ENCODE peak calls at places on chromosomes 6 and 20, in ten cellular contexts. One of them, this sample, is unnamed.

GRCh38 chr20:25859649-25860530 is 163.2 kb upstream of the ZNF337 start:
- DNase-seq in AG10803: peak
- DNase-seq in PC-3: peak
- DNase-seq in endothelial cell: peak
- DNase-seq in WERI-Rb-1: peak
- DNase-seq in lung: peak
- DNase-seq in astrocyte of the spinal cord: peak
- DNase-seq in mucosa of descending colon: no peak
- DNase-seq in Peyer's patch: no peak
- DNase-seq in ovary: peak
- DNase-seq in this sample: peak

GRCh38 chr6:116419069-116419468 is 42.1 kb upstream of the CALHM6 start:
- DNase-seq in AG10803: no peak
- DNase-seq in PC-3: peak
- DNase-seq in endothelial cell: no peak
- DNase-seq in WERI-Rb-1: no peak
- DNase-seq in lung: no peak
- DNase-seq in astrocyte of the spinal cord: no peak
- DNase-seq in mucosa of descending colon: no peak
- DNase-seq in Peyer's patch: no peak
- DNase-seq in ovary: no peak
- DNase-seq in this sample: no peak

GRCh38 chr6:137432054-137432545 is 62.1 kb downstream of the OLIG3 start:
- DNase-seq in AG10803: no peak
- DNase-seq in PC-3: no peak
- DNase-seq in endothelial cell: no peak
- DNase-seq in WERI-Rb-1: no peak
- DNase-seq in lung: no peak
- DNase-seq in astrocyte of the spinal cord: no peak
- DNase-seq in mucosa of descending colon: no peak
- DNase-seq in Peyer's patch: peak
- DNase-seq in ovary: no peak
- DNase-seq in this sample: no peak

GRCh38 chr6:101398716-101399626 is 5.5 kb downstream of the GRIK2 start:
- DNase-seq in AG10803: no peak
- DNase-seq in PC-3: no peak
- DNase-seq in endothelial cell: peak
- DNase-seq in WERI-Rb-1: no peak
- DNase-seq in lung: no peak
- DNase-seq in astrocyte of the spinal cord: no peak
- DNase-seq in mucosa of descending colon: no peak
- DNase-seq in Peyer's patch: no peak
- DNase-seq in ovary: no peak
- DNase-seq in this sample: no peak

GRCh38 chr20:16290358-16290757 is 282.9 kb downstream of the KIF16B start:
- DNase-seq in AG10803: no peak
- DNase-seq in PC-3: no peak
- DNase-seq in endothelial cell: no peak
- DNase-seq in WERI-Rb-1: no peak
- DNase-seq in lung: no peak
- DNase-seq in astrocyte of the spinal cord: no peak
- DNase-seq in mucosa of descending colon: no peak
- DNase-seq in Peyer's patch: no peak
- DNase-seq in ovary: no peak
- DNase-seq in this sample: no peak

GRCh38 chr6:142833054-142833453 is 111.9 kb downstream of the HIVEP2 start:
- DNase-seq in AG10803: peak
- DNase-seq in PC-3: peak
- DNase-seq in endothelial cell: no peak
- DNase-seq in WERI-Rb-1: no peak
- DNase-seq in lung: no peak
- DNase-seq in astrocyte of the spinal cord: peak
- DNase-seq in mucosa of descending colon: no peak
- DNase-seq in Peyer's patch: no peak
- DNase-seq in ovary: no peak
- DNase-seq in this sample: no peak

GRCh38 chr20:57999465-58000111 is 228.9 kb downstream of the ANKRD60 start:
- DNase-seq in AG10803: no peak
- DNase-seq in PC-3: no peak
- DNase-seq in endothelial cell: peak
- DNase-seq in WERI-Rb-1: no peak
- DNase-seq in lung: no peak
- DNase-seq in astrocyte of the spinal cord: no peak
- DNase-seq in mucosa of descending colon: peak
- DNase-seq in Peyer's patch: no peak
- DNase-seq in ovary: no peak
- DNase-seq in this sample: peak

GRCh38 chr6:149905911-149906371 is 8.0 kb upstream of the RAET1E start:
- DNase-seq in AG10803: no peak
- DNase-seq in PC-3: no peak
- DNase-seq in endothelial cell: no peak
- DNase-seq in WERI-Rb-1: no peak
- DNase-seq in lung: no peak
- DNase-seq in astrocyte of the spinal cord: no peak
- DNase-seq in mucosa of descending colon: no peak
- DNase-seq in Peyer's patch: no peak
- DNase-seq in ovary: no peak
- DNase-seq in this sample: no peak

GRCh38 chr6:34709386-34709785 is 12.8 kb upstream of the ILRUN start:
- DNase-seq in AG10803: peak
- DNase-seq in PC-3: no peak
- DNase-seq in endothelial cell: no peak
- DNase-seq in WERI-Rb-1: peak
- DNase-seq in lung: peak
- DNase-seq in astrocyte of the spinal cord: peak
- DNase-seq in mucosa of descending colon: no peak
- DNase-seq in Peyer's patch: no peak
- DNase-seq in ovary: peak
- DNase-seq in this sample: no peak

GRCh38 chr20:11350126-11351005 is 567.3 kb upstream of the BTBD3 start:
- DNase-seq in AG10803: peak
- DNase-seq in PC-3: no peak
- DNase-seq in endothelial cell: no peak
- DNase-seq in WERI-Rb-1: no peak
- DNase-seq in lung: peak
- DNase-seq in astrocyte of the spinal cord: peak
- DNase-seq in mucosa of descending colon: no peak
- DNase-seq in Peyer's patch: no peak
- DNase-seq in ovary: no peak
- DNase-seq in this sample: no peak

GRCh38 chr6:116159782-116160524 is 34.0 kb upstream of the COL10A1 start:
- DNase-seq in AG10803: peak
- DNase-seq in PC-3: no peak
- DNase-seq in endothelial cell: no peak
- DNase-seq in WERI-Rb-1: no peak
- DNase-seq in lung: no peak
- DNase-seq in astrocyte of the spinal cord: peak
- DNase-seq in mucosa of descending colon: no peak
- DNase-seq in Peyer's patch: no peak
- DNase-seq in ovary: no peak
- DNase-seq in this sample: no peak

GRCh38 chr6:89950446-89950845 is 56.2 kb downstream of the GJA10 start:
- DNase-seq in AG10803: no peak
- DNase-seq in PC-3: no peak
- DNase-seq in endothelial cell: no peak
- DNase-seq in WERI-Rb-1: no peak
- DNase-seq in lung: no peak
- DNase-seq in astrocyte of the spinal cord: no peak
- DNase-seq in mucosa of descending colon: no peak
- DNase-seq in Peyer's patch: no peak
- DNase-seq in ovary: no peak
- DNase-seq in this sample: no peak

GRCh38 chr6:89950879-89951391 is 56.7 kb downstream of the GJA10 start:
- DNase-seq in AG10803: no peak
- DNase-seq in PC-3: peak
- DNase-seq in endothelial cell: no peak
- DNase-seq in WERI-Rb-1: no peak
- DNase-seq in lung: no peak
- DNase-seq in astrocyte of the spinal cord: no peak
- DNase-seq in mucosa of descending colon: no peak
- DNase-seq in Peyer's patch: no peak
- DNase-seq in ovary: peak
- DNase-seq in this sample: peak

GRCh38 chr6:89952361-89952680 is 58.1 kb downstream of the GJA10 start:
- DNase-seq in AG10803: no peak
- DNase-seq in PC-3: no peak
- DNase-seq in endothelial cell: no peak
- DNase-seq in WERI-Rb-1: no peak
- DNase-seq in lung: no peak
- DNase-seq in astrocyte of the spinal cord: no peak
- DNase-seq in mucosa of descending colon: no peak
- DNase-seq in Peyer's patch: no peak
- DNase-seq in ovary: no peak
- DNase-seq in this sample: no peak

GRCh38 chr6:89952696-89953095 is 58.4 kb downstream of the GJA10 start:
- DNase-seq in AG10803: peak
- DNase-seq in PC-3: peak
- DNase-seq in endothelial cell: no peak
- DNase-seq in WERI-Rb-1: no peak
- DNase-seq in lung: no peak
- DNase-seq in astrocyte of the spinal cord: peak
- DNase-seq in mucosa of descending colon: no peak
- DNase-seq in Peyer's patch: peak
- DNase-seq in ovary: no peak
- DNase-seq in this sample: peak

DNA sequence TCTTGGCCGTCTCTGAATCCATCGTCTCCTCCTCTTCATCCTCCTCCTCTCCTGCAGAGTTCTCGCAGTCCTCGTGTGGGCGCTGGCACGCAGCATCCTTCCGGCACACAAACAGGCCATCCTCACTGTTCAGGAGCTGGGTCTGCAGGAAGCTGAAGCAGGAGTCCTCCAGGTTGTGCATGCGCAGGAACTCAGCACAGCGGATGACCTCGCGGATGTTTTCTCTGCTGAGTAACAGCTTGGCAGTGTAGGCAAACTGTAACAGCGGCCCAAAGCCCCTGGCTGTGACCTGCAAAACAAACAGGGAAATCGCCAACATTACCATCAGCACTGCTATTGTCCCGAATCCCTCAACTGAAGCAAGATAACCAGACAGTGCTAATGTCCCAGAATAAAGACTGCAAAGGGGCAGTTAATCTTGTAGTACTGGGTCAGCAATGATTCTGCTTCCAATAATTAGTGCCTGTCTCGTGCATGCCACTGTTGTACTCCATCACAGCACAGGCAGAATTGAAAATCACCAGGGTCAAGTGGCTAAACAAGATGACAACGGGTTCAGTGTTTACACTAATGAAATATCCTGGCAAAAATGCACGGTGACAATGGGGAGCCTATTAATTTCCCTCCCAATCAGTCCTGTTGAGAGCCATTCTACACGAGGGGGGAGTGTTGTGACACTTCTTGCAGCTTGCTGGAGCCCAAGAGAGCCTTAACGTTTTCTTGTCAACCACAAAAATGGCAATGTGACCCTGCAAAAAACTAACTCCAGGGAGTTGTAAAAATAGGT is 57.5 kb downstream of the GJA10 start:
- DNase-seq in AG10803: no peak
- DNase-seq in PC-3: peak
- DNase-seq in endothelial cell: no peak
- DNase-seq in WERI-Rb-1: no peak
- DNase-seq in lung: no peak
- DNase-seq in astrocyte of the spinal cord: peak
- DNase-seq in mucosa of descending colon: no peak
- DNase-seq in Peyer's patch: no peak
- DNase-seq in ovary: no peak
- DNase-seq in this sample: no peak
- TF ChIP-seq CTCF in AG10803: no peak
- TF ChIP-seq CTCF in PC-3: peak
- TF ChIP-seq CTCF in endothelial cell: no peak
- TF ChIP-seq CTCF in WERI-Rb-1: no peak
- TF ChIP-seq CTCF in lung: no peak
- TF ChIP-seq CTCF in astrocyte of the spinal cord: no peak
- TF ChIP-seq CTCF in mucosa of descending colon: no peak
- TF ChIP-seq CTCF in Peyer's patch: no peak
- TF ChIP-seq CTCF in ovary: no peak
- TF ChIP-seq CTCF in this sample: no peak

DNA sequence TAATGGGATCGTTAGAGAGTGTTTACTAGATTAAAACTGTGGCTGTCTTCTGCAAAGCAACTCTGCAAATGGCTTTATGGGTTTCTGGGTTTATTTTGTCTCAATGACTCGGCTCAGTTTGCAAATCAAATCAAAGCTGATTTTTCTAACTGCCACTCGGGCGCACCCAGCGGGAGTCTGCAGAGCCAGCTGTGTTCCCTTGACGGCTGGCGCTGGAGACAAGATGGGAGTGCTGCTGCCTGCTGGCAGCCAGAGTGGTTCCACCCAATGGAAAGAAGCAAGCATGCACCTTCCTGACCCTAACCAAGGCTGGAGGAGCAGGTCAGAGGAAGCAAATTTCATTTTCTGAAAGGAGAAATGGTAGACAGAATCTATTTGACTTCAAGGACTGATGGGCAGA is 659.0 kb upstream of the CHD6 start:
- DNase-seq in AG10803: no peak
- DNase-seq in PC-3: no peak
- DNase-seq in endothelial cell: no peak
- DNase-seq in WERI-Rb-1: no peak
- DNase-seq in lung: no peak
- DNase-seq in astrocyte of the spinal cord: no peak
- DNase-seq in mucosa of descending colon: no peak
- DNase-seq in Peyer's patch: no peak
- DNase-seq in ovary: no peak
- DNase-seq in this sample: no peak
- TF ChIP-seq CTCF in AG10803: no peak
- TF ChIP-seq CTCF in PC-3: no peak
- TF ChIP-seq CTCF in endothelial cell: no peak
- TF ChIP-seq CTCF in WERI-Rb-1: no peak
- TF ChIP-seq CTCF in lung: no peak
- TF ChIP-seq CTCF in astrocyte of the spinal cord: no peak
- TF ChIP-seq CTCF in mucosa of descending colon: no peak
- TF ChIP-seq CTCF in Peyer's patch: no peak
- TF ChIP-seq CTCF in ovary: no peak
- TF ChIP-seq CTCF in this sample: no peak

GRCh38 chr6:129671442-129672344 is 38.3 kb downstream of the ARHGAP18 start:
- DNase-seq in AG10803: no peak
- DNase-seq in PC-3: no peak
- DNase-seq in endothelial cell: no peak
- DNase-seq in WERI-Rb-1: no peak
- DNase-seq in lung: peak
- DNase-seq in astrocyte of the spinal cord: no peak
- DNase-seq in mucosa of descending colon: no peak
- DNase-seq in Peyer's patch: peak
- DNase-seq in ovary: no peak
- DNase-seq in this sample: peak
- TF ChIP-seq CTCF in AG10803: peak
- TF ChIP-seq CTCF in PC-3: peak
- TF ChIP-seq CTCF in endothelial cell: no peak
- TF ChIP-seq CTCF in WERI-Rb-1: peak
- TF ChIP-seq CTCF in lung: no peak
- TF ChIP-seq CTCF in astrocyte of the spinal cord: no peak
- TF ChIP-seq CTCF in mucosa of descending colon: no peak
- TF ChIP-seq CTCF in Peyer's patch: peak
- TF ChIP-seq CTCF in ovary: no peak
- TF ChIP-seq CTCF in this sample: peak

DNA sequence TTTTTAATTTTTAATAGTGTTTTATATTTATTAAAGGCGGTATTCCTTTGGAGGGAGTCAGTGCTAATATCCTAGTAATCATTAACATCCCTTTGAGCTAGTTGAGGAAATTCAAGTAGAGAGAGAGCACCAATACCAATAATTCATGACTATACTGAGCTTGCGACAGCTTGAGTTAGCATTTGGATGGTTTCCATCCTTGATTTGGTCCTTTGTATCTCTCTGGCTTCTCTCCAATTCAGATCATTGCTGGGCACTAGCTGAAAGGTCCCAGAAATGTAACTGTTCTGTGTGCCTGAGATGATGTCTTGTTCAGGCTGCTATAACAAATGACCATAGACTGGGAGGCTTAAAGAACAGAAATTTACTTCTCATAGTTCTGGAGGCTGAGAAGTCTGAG is 77.0 kb downstream of the RNF144B start:
- DNase-seq in AG10803: no peak
- DNase-seq in PC-3: no peak
- DNase-seq in endothelial cell: no peak
- DNase-seq in WERI-Rb-1: no peak
- DNase-seq in lung: no peak
- DNase-seq in astrocyte of the spinal cord: no peak
- DNase-seq in mucosa of descending colon: no peak
- DNase-seq in Peyer's patch: no peak
- DNase-seq in ovary: no peak
- DNase-seq in this sample: no peak
- TF ChIP-seq CTCF in AG10803: no peak
- TF ChIP-seq CTCF in PC-3: no peak
- TF ChIP-seq CTCF in endothelial cell: no peak
- TF ChIP-seq CTCF in WERI-Rb-1: no peak
- TF ChIP-seq CTCF in lung: no peak
- TF ChIP-seq CTCF in astrocyte of the spinal cord: no peak
- TF ChIP-seq CTCF in mucosa of descending colon: no peak
- TF ChIP-seq CTCF in Peyer's patch: no peak
- TF ChIP-seq CTCF in ovary: no peak
- TF ChIP-seq CTCF in this sample: no peak

This sample was measured in CD14-positive monocyte.